ENCODE peak calls at places on chromosome 20, in six cellular contexts. Y, V, Q, O, M and H are unnamed samples.

GRCh38 chr20:20259534-20259933 is 108.4 kb upstream of the INSM1 start:
- DNase-seq in Y (no peak), V (no peak), Q (no peak), O (no peak), M (no peak), H (no peak)

GRCh38 chr20:7272512-7272911 is 505.0 kb downstream of the BMP2 start:
- DNase-seq in Y (no peak), V (no peak), Q (no peak), O (no peak), M (no peak), H (no peak)

GRCh38 chr20:10540636-10541493 is 105.8 kb downstream of the SLX4IP start:
- DNase-seq in Y (no peak), V (no peak), Q (peak), O (no peak), M (no peak), H (no peak)

GRCh38 chr20:18527339-18527738 is 19.6 kb downstream of the SEC23B start:
- DNase-seq in Y (no peak), V (no peak), Q (no peak), O (no peak), M (no peak), H (no peak)

GRCh38 chr20:14477125-14477524 is 139.7 kb upstream of the FLRT3 start:
- DNase-seq in Y (no peak), V (no peak), Q (peak), O (peak), M (no peak), H (no peak)

GRCh38 chr20:38426006-38426405 is 9.1 kb downstream of the SNHG17 start:
- DNase-seq in Y (peak), V (no peak), Q (peak), O (peak), M (no peak), H (peak)

GRCh38 chr20:8117636-8118413 is 14.2 kb upstream of the PLCB1 start:
- DNase-seq in Y (no peak), V (no peak), Q (no peak), O (no peak), M (no peak), H (no peak)

GRCh38 chr20:34541264-34541901 is 17.1 kb upstream of the MAP1LC3A start:
- DNase-seq in Y (no peak), V (no peak), Q (no peak), O (no peak), M (no peak), H (no peak)

GRCh38 chr20:18571009-18571408 is 3.8 kb downstream of the SMIM26 start:
- DNase-seq in Y (no peak), V (no peak), Q (no peak), O (no peak), M (no peak), H (no peak)

GRCh38 chr20:9121211-9121610 is 52.3 kb downstream of the PLCB4 start:
- DNase-seq in Y (no peak), V (no peak), Q (no peak), O (no peak), M (no peak), H (no peak)

GRCh38 chr20:15699431-15700146 is 873.7 kb downstream of the KIF16B start:
- DNase-seq in Y (no peak), V (no peak), Q (no peak), O (no peak), M (no peak), H (no peak)

GRCh38 chr20:20037960-20038359 is 14.3 kb downstream of the CRNKL1 start:
- DNase-seq in Y (no peak), V (no peak), Q (no peak), O (peak), M (no peak), H (no peak)

GRCh38 chr20:50409495-50409894 is 100.7 kb upstream of the PTPN1 start:
- DNase-seq in Y (no peak), V (no peak), Q (no peak), O (no peak), M (no peak), H (no peak)

GRCh38 chr20:51511861-51512619 is 30.5 kb downstream of the NFATC2 start:
- DNase-seq in Y (no peak), V (no peak), Q (no peak), O (no peak), M (no peak), H (no peak)

GRCh38 chr20:51529758-51530157 is 12.8 kb downstream of the NFATC2 start:
- DNase-seq in Y (no peak), V (no peak), Q (no peak), O (no peak), M (no peak), H (no peak)

GRCh38 chr20:59017493-59018231 is 1.6 kb upstream of the TUBB1 start:
- DNase-seq in Y (no peak), V (no peak), Q (no peak), O (no peak), M (no peak), H (no peak)

GRCh38 chr20:16476032-16476431 is 97.2 kb downstream of the KIF16B start:
- DNase-seq in Y (no peak), V (peak), Q (peak), O (no peak), M (no peak), H (no peak)

GRCh38 chr20:16271450-16271849 is 301.8 kb downstream of the KIF16B start:
- DNase-seq in Y (no peak), V (no peak), Q (no peak), O (no peak), M (no peak), H (no peak)

GRCh38 chr20:54208492-54209044 is 681 bp downstream of the PFDN4 start:
- DNase-seq in Y (no peak), V (peak), Q (peak), O (no peak), M (no peak), H (no peak)

GRCh38 chr20:438581-439469 is 23.5 kb downstream of the TBC1D20 start:
- DNase-seq in Y (no peak), V (no peak), Q (no peak), O (no peak), M (no peak), H (no peak)

GRCh38 chr20:63746766-63747315 is 7.3 kb downstream of the SLC2A4RG start:
- DNase-seq in Y (no peak), V (no peak), Q (no peak), O (no peak), M (peak), H (no peak)

GRCh38 chr20:32982617-32983458 is 21.4 kb downstream of the SUN5 start:
- DNase-seq in Y (no peak), V (no peak), Q (no peak), O (no peak), M (no peak), H (peak)

GRCh38 chr20:57790176-57790575 is 80.4 kb upstream of the PMEPA1 start:
- DNase-seq in Y (no peak), V (no peak), Q (no peak), O (no peak), M (peak), H (no peak)

GRCh38 chr20:37421988-37422387 is 76.0 kb downstream of the SRC start:
- DNase-seq in Y (no peak), V (peak), Q (no peak), O (no peak), M (no peak), H (no peak)

GRCh38 chr20:37424062-37424851 is 78.3 kb downstream of the SRC start:
- DNase-seq in Y (no peak), V (no peak), Q (no peak), O (no peak), M (no peak), H (no peak)

GRCh38 chr20:37423545-37423944 is 77.6 kb downstream of the SRC start:
- DNase-seq in Y (no peak), V (no peak), Q (no peak), O (no peak), M (no peak), H (no peak)

GRCh38 chr20:37421060-37421639 is 75.2 kb downstream of the SRC start:
- DNase-seq in Y (no peak), V (no peak), Q (no peak), O (no peak), M (no peak), H (no peak)

GRCh38 chr20:37422791-37423286 is 76.9 kb downstream of the SRC start:
- DNase-seq in Y (no peak), V (no peak), Q (no peak), O (no peak), M (no peak), H (no peak)
- H3K4me3 ChIP-seq in Y (no peak), V (no peak), Q (no peak), O (no peak), M (no peak), H (no peak)

DNA sequence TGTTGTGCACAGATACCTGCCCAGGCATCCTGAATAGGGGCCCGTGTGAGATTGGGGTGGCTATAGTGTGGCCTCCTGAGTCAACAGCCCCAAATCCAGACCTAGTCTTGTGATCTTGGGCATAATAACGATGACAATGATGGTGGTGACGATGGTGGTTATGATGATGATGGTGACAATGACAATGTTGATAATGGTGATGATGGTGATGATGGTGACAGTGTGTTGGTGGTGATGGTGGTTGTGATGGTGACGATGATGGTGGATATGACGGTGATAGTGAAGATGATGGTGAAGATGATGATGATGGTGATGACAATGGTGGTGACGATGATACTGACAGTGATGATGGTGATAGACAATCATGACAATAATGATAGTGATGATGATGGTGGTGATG is 5.1 kb upstream of the RPS21 start:
- DNase-seq in Y (no peak), V (no peak), Q (no peak), O (no peak), M (no peak), H (no peak)
- H3K27ac ChIP-seq in Y (no peak), V (no peak), Q (no peak), O (no peak), M (no peak), H (no peak)

DNA sequence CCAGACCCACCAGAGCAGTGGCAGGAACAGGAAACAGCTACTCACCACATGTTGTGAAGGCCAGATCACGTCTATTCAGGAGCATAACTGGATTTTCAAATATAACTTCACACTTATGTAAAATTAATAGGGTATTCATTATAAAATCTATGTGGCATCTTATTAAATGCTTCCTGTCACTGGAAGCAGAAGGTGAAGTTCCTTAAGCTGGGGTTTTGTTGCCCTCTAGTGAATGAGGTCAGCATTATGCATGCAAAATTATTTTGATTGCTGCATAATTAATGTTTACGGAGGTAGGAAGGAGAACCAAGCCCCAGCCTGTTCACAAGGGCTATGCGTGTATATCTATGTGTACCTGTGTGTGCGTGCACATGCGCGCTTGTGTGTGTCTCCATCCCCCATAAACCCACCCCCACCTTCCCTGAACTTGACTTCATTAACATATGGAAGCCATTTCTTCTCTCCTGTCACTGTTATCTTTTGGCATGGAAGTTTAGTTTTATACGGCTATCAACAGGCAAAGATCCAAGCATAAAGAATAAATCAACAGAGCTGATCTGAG is 90.3 kb upstream of the CDH4 start:
- DNase-seq in Y (no peak), V (no peak), Q (no peak), O (no peak), M (no peak), H (no peak)
- TF ChIP-seq CTCF in Y (no peak), V (no peak), Q (peak), O (peak), M (no peak), H (no peak)

DNA sequence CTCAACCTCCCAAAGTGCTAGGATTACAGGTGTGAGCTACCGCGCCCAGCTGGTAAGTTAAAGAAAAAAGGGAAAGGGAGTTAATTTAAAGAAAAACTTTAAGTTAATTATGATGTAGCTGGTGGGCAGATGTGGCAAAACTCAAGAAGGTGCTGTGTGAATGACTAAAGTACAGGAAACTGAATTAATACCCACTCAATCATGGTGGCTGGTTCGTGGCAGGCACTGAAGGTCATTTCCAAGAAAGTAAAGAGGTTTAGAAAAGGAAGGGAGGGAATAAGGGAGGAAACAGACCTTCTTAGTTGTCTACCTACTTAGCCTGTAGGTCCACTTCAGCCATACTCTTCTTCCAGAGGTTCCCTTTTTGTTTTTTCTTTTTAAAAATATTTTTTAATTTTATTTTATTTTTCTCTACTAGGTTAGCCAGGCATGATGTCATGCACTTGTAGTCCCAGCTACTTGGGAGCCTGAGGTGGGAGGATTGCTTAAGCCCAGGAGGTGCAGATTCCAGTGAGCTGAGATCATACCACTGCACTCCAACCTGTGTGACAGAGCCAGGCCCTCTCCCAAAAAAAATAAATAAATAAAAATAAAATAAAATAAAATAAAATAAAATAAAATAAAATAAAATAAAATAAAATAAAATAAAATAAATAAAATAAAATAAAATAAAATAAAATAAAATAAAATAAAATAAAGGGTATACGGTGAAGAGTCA is 11.9 kb upstream of the TGM3 start:
- DNase-seq in Y (no peak), V (no peak), Q (no peak), O (no peak), M (no peak), H (no peak)
- H3K4me3 ChIP-seq in Y (no peak), V (no peak), Q (no peak), O (no peak), M (no peak), H (no peak)

DNA sequence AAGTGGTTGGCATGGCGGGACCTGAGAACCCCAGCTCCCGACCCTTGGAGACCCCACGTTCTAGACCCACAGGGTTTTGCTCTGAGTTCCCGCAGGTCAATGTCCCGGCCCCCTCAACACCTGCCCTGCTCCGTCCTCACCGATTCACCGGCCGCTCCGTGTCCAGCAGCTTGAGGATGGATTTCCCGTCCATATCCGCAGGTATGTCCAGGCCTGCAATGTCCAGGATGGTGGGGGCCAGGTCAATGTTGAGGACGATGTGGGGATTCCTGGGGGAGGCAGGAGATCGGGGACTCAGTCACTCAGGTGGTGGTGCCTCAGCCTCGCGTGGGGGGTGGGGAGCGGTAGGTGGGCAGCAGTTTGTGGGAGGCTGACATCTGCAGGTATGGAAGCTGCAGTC is 106.7 kb downstream of the SULF2 start:
- DNase-seq in Y (no peak), V (no peak), Q (no peak), O (no peak), M (no peak), H (no peak)
- H3K27ac ChIP-seq in Y (no peak), V (no peak), Q (no peak), O (no peak), M (no peak), H (no peak)

GRCh38 chr20:62141043-62141396 is 2.2 kb downstream of the PSMA7 start:
- DNase-seq in Y (no peak), V (no peak), Q (no peak), O (no peak), M (no peak), H (no peak)

GRCh38 chr20:62139636-62140035 is 3.6 kb downstream of the PSMA7 start:
- DNase-seq in Y (no peak), V (no peak), Q (no peak), O (no peak), M (peak), H (no peak)

GRCh38 chr20:62143118-62143975 is at the start of the genes PSMA7 and SS18L1:
- DNase-seq in Y (peak), V (peak), Q (peak), O (no peak), M (peak), H (peak)

GRCh38 chr20:62142252-62143117 is 709 bp downstream of the PSMA7 start:
- DNase-seq in Y (no peak), V (peak), Q (no peak), O (no peak), M (no peak), H (no peak)

GRCh38 chr20:62141397-62142251 is 1.6 kb downstream of the PSMA7 start:
- DNase-seq in Y (no peak), V (peak), Q (no peak), O (no peak), M (no peak), H (no peak)
- TF ChIP-seq CTCF in Y (no peak), V (peak), Q (peak), O (peak), M (no peak), H (peak)